ENCODE peak calls at places on chromosomes 16 and 17, in five cellular contexts. G, C, N, Q and S are unnamed samples.

GRCh38 chr16:68250951-68251350 is 5.8 kb downstream of the PLA2G15 start:
- DNase-seq in G (no peak), Q (no peak), C (no peak), N (no peak), S (no peak)

GRCh38 chr16:81181013-81181720 is 57.3 kb upstream of the BCO1 start:
- DNase-seq in G (no peak), Q (no peak), C (peak), N (peak), S (peak)

GRCh38 chr17:81843713-81844326 is 9.0 kb upstream of the PPP1R27 start:
- DNase-seq in N (no peak), Q (no peak), G (no peak), C (no peak), S (no peak)

GRCh38 chr17:79783891-79784290 is 5.9 kb downstream of the CBX2 start:
- DNase-seq in G (no peak), N (peak), C (no peak), Q (no peak), S (no peak)

GRCh38 chr17:66670211-66670610 is 164.7 kb upstream of the CACNG5 start:
- DNase-seq in G (no peak), N (no peak), C (no peak), Q (no peak), S (no peak)

GRCh38 chr16:75025766-75026165 is 26.9 kb downstream of the ZNRF1 start:
- DNase-seq in N (no peak), Q (no peak), G (no peak), C (no peak), S (no peak)

GRCh38 chr16:84396537-84397008 is 28.2 kb downstream of the ATP2C2 start:
- DNase-seq in C (peak), Q (no peak), G (no peak), N (no peak), S (no peak)

GRCh38 chr17:34465756-34466155 is 102.7 kb upstream of the CCL1 start:
- DNase-seq in G (no peak), N (no peak), Q (no peak), C (no peak), S (no peak)

GRCh38 chr17:49952209-49952911 is 16.6 kb upstream of the DLX4 start:
- DNase-seq in N (peak), Q (peak), G (peak), C (peak), S (peak)

GRCh38 chr16:63742150-63742549 is 1379.7 kb downstream of the CDH11 start:
- DNase-seq in C (no peak), N (no peak), G (no peak), Q (no peak), S (no peak)

GRCh38 chr17:77424585-77425344 is 284.0 kb downstream of the SEC14L1 start:
- DNase-seq in N (peak), C (no peak), G (no peak), Q (peak), S (peak)

GRCh38 chr17:17728550-17729251 is 47.4 kb downstream of the RAI1 start:
- DNase-seq in N (no peak), Q (peak), G (no peak), C (no peak), S (no peak)

GRCh38 chr16:67537636-67538591 is 9.3 kb downstream of the RIPOR1 start:
- DNase-seq in G (peak), N (peak), Q (peak), C (peak), S (peak)

GRCh38 chr16:62256406-62256805 is 220.2 kb upstream of the CDH8 start:
- DNase-seq in Q (no peak), G (no peak), C (no peak), N (no peak), S (no peak)

GRCh38 chr17:69523252-69523861 is 108.9 kb downstream of the MAP2K6 start:
- DNase-seq in N (no peak), G (no peak), Q (no peak), C (peak), S (peak)

GRCh38 chr16:67000384-67001158 is 12.2 kb downstream of the CES4A start:
- DNase-seq in Q (peak), C (peak), N (peak), G (peak), S (peak)

GRCh38 chr17:57210224-57210553 is 46.1 kb upstream of the MSI2 start:
- DNase-seq in N (no peak), C (no peak), Q (no peak), G (no peak), S (no peak)

GRCh38 chr16:23518435-23518891 is 8.2 kb upstream of the GGA2 start:
- DNase-seq in Q (no peak), N (no peak), G (no peak), C (no peak), S (no peak)

GRCh38 chr17:21041753-21042433 is 918 bp downstream of the USP22 start:
- DNase-seq in N (peak), Q (peak), C (peak), G (peak), S (peak)

GRCh38 chr17:61201211-61201610 is 198.4 kb upstream of the TBX2 start:
- DNase-seq in G (no peak), C (no peak), N (no peak), Q (no peak), S (no peak)

GRCh38 chr17:64622931-64623654 is 39.0 kb downstream of the SMURF2 start:
- DNase-seq in G (no peak), Q (no peak), C (no peak), N (no peak), S (no peak)

GRCh38 chr17:44067547-44067945 is 1.1 kb upstream of the LSM12 start:
- DNase-seq in G (no peak), C (no peak), Q (no peak), N (no peak), S (no peak)

GRCh38 chr17:44071198-44071520 is 624 bp downstream of the G6PC3 start:
- DNase-seq in C (no peak), G (no peak), Q (no peak), N (no peak), S (no peak)

GRCh38 chr17:44071772-44072171 is 1.2 kb downstream of the G6PC3 start:
- DNase-seq in G (no peak), N (peak), C (no peak), Q (no peak), S (no peak)

GRCh38 chr17:44069974-44070454 is 521 bp upstream of the G6PC3 start:
- DNase-seq in G (no peak), C (no peak), N (peak), Q (no peak), S (no peak)

GRCh38 chr17:44070455-44071197 is at the start of gene G6PC3:
- DNase-seq in C (peak), N (peak), Q (peak), G (peak), S (peak)
- TF ChIP-seq POLR2A in C (peak), N (peak), Q (peak), G (peak), S (peak)

GRCh38 chr16:4293822-4294457 is 21.1 kb upstream of the TFAP4 start:
- DNase-seq in G (no peak), N (peak), Q (no peak), C (peak), S (peak)
- TF ChIP-seq POLR2A in G (no peak), N (no peak), Q (no peak), C (no peak), S (no peak)

DNA sequence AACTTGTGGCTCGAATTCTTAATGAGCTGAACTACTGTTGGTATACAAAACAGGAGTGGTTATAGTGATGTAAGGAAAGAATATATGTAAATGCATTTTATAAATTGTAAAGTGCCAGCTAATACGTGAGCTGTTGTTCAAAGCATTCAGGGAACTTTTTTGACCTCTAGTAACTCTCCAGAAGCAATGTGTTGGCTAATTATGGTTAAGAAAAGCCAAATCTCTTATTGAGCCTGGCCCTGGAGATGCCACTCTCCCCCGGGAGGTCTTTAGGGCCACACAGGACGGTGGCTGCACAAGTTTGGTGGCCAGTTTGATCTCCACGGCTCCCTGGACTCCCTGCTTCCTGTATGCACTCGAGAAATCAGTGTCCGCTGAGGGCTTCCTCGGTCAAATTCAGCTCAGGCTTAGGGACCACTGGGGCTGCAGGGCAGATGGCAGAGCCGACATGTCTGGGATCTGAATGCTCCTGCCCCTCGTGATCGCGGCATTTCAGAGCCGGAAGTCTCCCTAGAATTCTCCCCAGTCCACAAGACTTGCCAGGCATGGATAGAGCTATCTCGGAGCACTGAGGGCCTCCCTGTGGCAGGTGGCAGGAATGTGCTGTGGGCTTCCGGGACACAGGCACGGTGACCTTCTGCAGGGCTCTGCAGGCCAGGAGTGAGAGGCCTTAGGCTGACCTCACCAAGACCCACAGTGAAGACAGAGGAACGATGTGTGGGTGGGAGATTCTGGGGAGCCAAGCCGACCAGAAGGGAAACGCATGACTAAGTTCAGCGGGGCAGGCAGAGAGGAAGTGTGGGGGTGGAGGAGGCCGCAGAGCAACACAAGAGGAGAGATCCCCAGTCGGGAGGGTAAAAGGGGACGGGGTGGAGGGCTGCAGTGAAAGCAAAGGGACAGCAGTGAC is 18.6 kb upstream of the PITPNM3 start:
- DNase-seq in C (no peak), G (peak), Q (no peak), N (peak), S (no peak)
- TF ChIP-seq POLR2A in C (no peak), G (no peak), Q (no peak), N (no peak), S (no peak)

GRCh38 chr16:11405331-11406176 is 60.3 kb downstream of the RMI2 start:
- DNase-seq in N (no peak), G (peak), Q (no peak), C (no peak), S (peak)
- TF ChIP-seq POLR2A in N (no peak), G (no peak), Q (no peak), C (no peak), S (no peak)

GRCh38 chr17:29568331-29569244 is at the start of gene TP53I13:
- DNase-seq in C (peak), N (peak), Q (peak), G (peak), S (peak)
- TF ChIP-seq POLR2A in C (peak), N (peak), Q (peak), G (peak), S (peak)

GRCh38 chr17:44353656-44354331 is 8.7 kb downstream of the GRN start:
- DNase-seq in C (no peak), Q (peak), N (peak), G (no peak), S (peak)
- TF ChIP-seq POLR2A in C (no peak), Q (no peak), N (no peak), G (no peak), S (no peak)